ENCODE peak calls at places on chromosome 16, in six cellular contexts. I is head of caudate nucleus; B is stimulated activated CD4-positive, alpha-beta T cell treated with anti-CD3 and anti-CD28 coated beads, Interleukin-4, amount 100 ng/mL, for 4 hours; Q is GM13976; A is hepatic stellate cell; O is neural crest cell. H is an unnamed sample.

GRCh38 chr16:85173077-85173980 is 61.1 kb upstream of the CIBAR2 start:
- DNase-seq in I (no peak), B (no peak), Q (no peak), A (no peak), O (no peak), H (no peak)

GRCh38 chr16:89574681-89575246 is 794 bp upstream of the CPNE7 start:
- DNase-seq in I (no peak), B (peak; percentile 60), Q (peak; percentile 93), A (peak; percentile 94), O (peak; percentile 79), H (no peak)

GRCh38 chr16:11297492-11298142 is 16.5 kb upstream of the PRM1 start:
- DNase-seq in I (peak; percentile 69), B (peak; percentile 48), Q (peak; percentile 75), A (peak; percentile 49), O (no peak), H (no peak)

GRCh38 chr16:22189473-22190168 is 16.5 kb upstream of the EEF2K start:
- DNase-seq in I (no peak), B (peak; percentile 82), Q (peak; percentile 53), A (no peak), O (no peak), H (no peak)

GRCh38 chr16:71883193-71883848 is 661 bp downstream of the ZNF821 start:
- DNase-seq in I (peak; percentile 38), B (peak; percentile 60), Q (peak; percentile 68), A (no peak), O (peak; percentile 43), H (no peak)

GRCh38 chr16:76913046-76913445 is 277.9 kb upstream of the MON1B start:
- DNase-seq in I (no peak), B (no peak), Q (no peak), A (no peak), O (no peak), H (no peak)

GRCh38 chr16:720507-720989 is 398 bp upstream of the ANTKMT start:
- DNase-seq in I (peak; percentile 51), B (peak; percentile 45), Q (peak; percentile 80), A (peak; percentile 84), O (peak; percentile 53), H (no peak)

GRCh38 chr16:83530293-83530692 is 277.5 kb upstream of the HSBP1 start:
- DNase-seq in I (no peak), B (no peak), Q (no peak), A (peak; percentile 52), O (no peak), H (no peak)